ENCODE peak calls at places on chromosomes 3 and 15, in nine cellular contexts. Z is CD8-positive, alpha-beta memory T cell; B is pancreas; N is cardiac muscle cell; U is right atrium auricular region; D is HL-60; K is fibroblast of lung; T is CD8-positive, alpha-beta T cell; M is SJSA1. I is an unnamed sample.
A peak's percentile ranks its signal among the peaks of the same experiment; 100 is the strongest.

GRCh38 chr3:18758047-18758704 is 333.0 kb upstream of the SATB1 start:
- DNase-seq in Z (no peak), B (no peak), N (peak; percentile 57), U (no peak), D (no peak), K (peak; percentile 8), T (peak; percentile 23), M (no peak), I (peak; percentile 87)

GRCh38 chr15:67690936-67691335 is 134.4 kb upstream of the SKOR1 start:
- DNase-seq in Z (no peak), B (no peak), N (peak; percentile 71), U (no peak), D (no peak), K (peak; percentile 90), T (no peak), M (no peak), I (peak; percentile 75)

GRCh38 chr3:128547368-128547987 is 54.5 kb upstream of the GATA2 start:
- DNase-seq in Z (no peak), B (no peak), N (peak; percentile 68), U (peak; percentile 49), D (no peak), K (peak; percentile 84), T (no peak), M (peak; percentile 88), I (no peak)

GRCh38 chr3:138396752-138397410 is 37.5 kb upstream of the ESYT3 start:
- DNase-seq in Z (no peak), B (no peak), N (no peak), U (no peak), D (no peak), K (no peak), T (no peak), M (no peak), I (no peak)

GRCh38 chr3:127844326-127844942 is 22.1 kb upstream of the MGLL start:
- DNase-seq in Z (no peak), B (no peak), N (no peak), U (no peak), D (no peak), K (no peak), T (no peak), M (no peak), I (no peak)

GRCh38 chr15:97929456-97930229 is 30.9 kb upstream of the ARRDC4 start:
- DNase-seq in Z (no peak), B (no peak), N (no peak), U (no peak), D (no peak), K (no peak), T (no peak), M (no peak), I (no peak)

GRCh38 chr15:40291088-40291574 is 8.3 kb upstream of the ANKRD63 start:
- DNase-seq in Z (no peak), B (peak; percentile 84), N (peak; percentile 68), U (no peak), D (no peak), K (peak; percentile 61), T (no peak), M (no peak), I (no peak)

GRCh38 chr3:127544151-127544805 is 46.3 kb downstream of the TPRA1 start:
- DNase-seq in Z (peak; percentile 46), B (peak; percentile 84), N (peak; percentile 72), U (peak; percentile 81), D (peak; percentile 31), K (peak; percentile 51), T (peak; percentile 57), M (peak; percentile 68), I (peak; percentile 40)

GRCh38 chr15:70608156-70608555 is 155.2 kb downstream of the UACA start:
- DNase-seq in Z (no peak), B (no peak), N (peak; percentile 86), U (no peak), D (no peak), K (peak; percentile 82), T (no peak), M (no peak), I (no peak)

GRCh38 chr15:84588053-84588874 is 12.5 kb upstream of the ZSCAN2 start:
- DNase-seq in Z (peak; percentile 74), B (peak; percentile 96), N (peak; percentile 85), U (peak; percentile 75), D (peak; percentile 82), K (peak; percentile 66), T (peak; percentile 82), M (peak; percentile 87), I (peak; percentile 70)

GRCh38 chr3:171654809-171655208 is 155.5 kb downstream of the PLD1 start:
- DNase-seq in Z (no peak), B (no peak), N (peak; percentile 77), U (peak; percentile 75), D (no peak), K (peak; percentile 58), T (no peak), M (no peak), I (no peak)

GRCh38 chr15:56017920-56018319 is 24.5 kb upstream of the NEDD4 start:
- DNase-seq in Z (no peak), B (no peak), N (no peak), U (no peak), D (no peak), K (no peak), T (no peak), M (no peak), I (no peak)

GRCh38 chr3:57164217-57164605 is 942 bp downstream of the IL17RD start:
- DNase-seq in Z (no peak), B (peak; percentile 68), N (peak; percentile 49), U (peak; percentile 65), D (no peak), K (peak; percentile 47), T (no peak), M (no peak), I (no peak)

GRCh38 chr15:71114066-71114680 is 1.1 kb upstream of the THSD4 start:
- DNase-seq in Z (no peak), B (no peak), N (no peak), U (no peak), D (no peak), K (no peak), T (no peak), M (no peak), I (no peak)

GRCh38 chr3:4279706-4280105 is 23.5 kb upstream of the SETMAR start:
- DNase-seq in Z (no peak), B (no peak), N (no peak), U (no peak), D (no peak), K (no peak), T (no peak), M (no peak), I (no peak)

GRCh38 chr15:40050788-40051615 is 12.0 kb upstream of the SRP14 start:
- DNase-seq in Z (no peak), B (no peak), N (peak; percentile 43), U (peak; percentile 52), D (no peak), K (peak; percentile 25), T (no peak), M (peak; percentile 40), I (no peak)

GRCh38 chr15:65512189-65512588 is 5.3 kb downstream of the DPP8 start:
- DNase-seq in Z (no peak), B (no peak), N (peak; percentile 16), U (peak; percentile 26), D (no peak), K (no peak), T (no peak), M (no peak), I (no peak)
- H3K4me3 ChIP-seq in Z (no peak overlapping the region), B (no peak overlapping the region), N (no peak overlapping the region), U (peak overlapping the region; percentile 28), D (no peak overlapping the region), K (no peak overlapping the region), T (no peak overlapping the region), M (no peak overlapping the region), I (no peak overlapping the region)

DNA sequence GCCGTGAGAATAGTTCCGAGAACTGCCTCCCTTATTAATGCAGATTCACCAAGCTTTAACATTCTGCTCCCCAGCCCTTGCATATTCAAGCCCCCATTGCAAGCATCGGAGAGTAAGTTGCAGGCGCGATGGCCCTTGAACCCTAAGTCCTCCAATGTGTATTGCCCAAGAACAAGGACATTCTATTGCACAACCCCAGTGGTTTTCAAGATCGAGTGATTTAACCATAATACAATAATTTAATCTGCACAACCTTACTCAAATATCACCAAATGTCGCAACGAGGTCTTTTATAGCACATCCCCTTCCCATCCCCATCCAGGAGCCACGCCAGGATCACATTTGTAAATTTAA is 21.7 kb upstream of the PLXND1 start:
- DNase-seq in Z (no peak), B (no peak), N (peak; percentile 81), U (no peak), D (no peak), K (no peak), T (no peak), M (no peak), I (no peak)
- H3K4me3 ChIP-seq in Z (no peak overlapping the region), B (no peak overlapping the region), N (peak overlapping the region; percentile 37), U (peak overlapping the region; percentile 68), D (peak overlapping the region; percentile 60), K (peak overlapping the region; percentile 57), T (no peak overlapping the region), M (peak overlapping the region; percentile 41), I (no peak overlapping the region)

DNA sequence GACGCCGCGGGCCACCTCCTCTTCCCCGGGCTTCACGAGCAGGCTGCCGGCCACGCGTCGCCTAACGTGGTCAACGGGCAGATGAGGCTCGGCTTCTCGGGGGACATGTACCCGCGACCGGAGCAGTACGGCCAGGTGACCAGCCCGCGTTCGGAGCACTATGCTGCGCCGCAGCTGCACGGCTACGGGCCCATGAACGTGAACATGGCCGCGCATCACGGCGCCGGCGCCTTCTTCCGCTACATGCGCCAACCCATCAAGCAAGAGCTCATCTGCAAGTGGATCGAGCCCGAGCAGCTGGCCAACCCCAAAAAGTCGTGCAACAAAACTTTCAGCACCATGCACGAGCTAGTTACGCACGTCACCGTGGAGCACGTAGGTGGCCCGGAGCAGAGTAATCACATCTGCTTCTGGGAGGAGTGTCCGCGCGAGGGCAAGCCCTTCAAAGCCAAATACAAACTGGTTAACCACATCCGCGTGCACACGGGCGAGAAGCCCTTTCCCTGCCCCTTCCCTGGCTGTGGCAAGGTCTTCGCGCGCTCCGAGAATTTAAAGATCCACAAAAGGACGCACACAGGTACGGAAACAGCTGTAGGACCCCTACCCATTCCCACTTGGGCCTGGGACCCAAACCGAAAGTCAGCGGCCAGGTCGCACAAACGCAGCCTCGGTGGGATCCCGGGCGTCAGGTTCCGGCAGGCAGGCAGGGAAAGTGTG is 1.5 kb downstream of the ZIC1 start:
- DNase-seq in Z (no peak), B (peak; percentile 75), N (peak; percentile 28), U (no peak), D (no peak), K (peak; percentile 65), T (no peak), M (peak; percentile 77), I (peak; percentile 4)
- H3K4me3 ChIP-seq in Z (peak overlapping the region; percentile 26), B (no peak overlapping the region), N (peak overlapping the region; percentile 13), U (peak overlapping the region; percentile 31), D (no peak overlapping the region), K (peak overlapping the region; percentile 35), T (peak overlapping the region; percentile 21), M (peak overlapping the region; percentile 49), I (no peak overlapping the region)

DNA sequence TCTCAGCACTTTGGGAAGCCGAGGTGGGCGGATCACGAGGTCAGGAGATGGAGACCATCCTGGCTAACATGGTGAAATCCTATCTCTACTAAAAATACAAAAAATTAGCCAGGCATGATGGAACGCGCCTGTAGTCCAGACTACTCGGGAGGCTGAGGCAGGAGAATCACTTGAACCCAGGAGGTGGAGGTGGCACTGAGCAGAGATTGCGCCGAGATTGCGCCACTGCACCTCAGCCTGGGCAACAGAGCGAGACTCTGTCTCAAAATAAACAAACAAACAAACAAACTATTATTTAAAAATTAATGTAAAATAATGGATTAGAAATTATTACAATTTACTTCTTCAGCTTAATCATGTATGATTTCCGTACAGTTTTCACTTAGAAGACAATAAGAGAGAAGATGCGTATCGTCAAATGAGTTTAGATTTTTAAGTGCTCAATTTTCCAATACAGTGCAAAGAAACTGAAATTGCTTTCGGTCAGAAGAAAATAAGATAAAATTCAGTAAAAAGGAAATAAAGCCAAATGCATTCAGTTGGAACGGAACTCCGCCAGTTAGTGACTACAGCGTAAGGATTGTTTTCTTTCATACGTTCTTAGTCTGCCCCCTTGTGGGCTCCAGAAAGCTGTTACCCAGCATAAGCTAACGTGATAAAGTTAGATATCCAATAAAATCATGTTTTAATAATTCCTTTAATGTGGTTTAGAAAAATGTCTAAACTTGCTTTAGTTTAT is 24.8 kb downstream of the AADAC start:
- DNase-seq in Z (no peak), B (no peak), N (peak; percentile 93), U (no peak), D (peak; percentile 24), K (peak; percentile 80), T (no peak), M (peak; percentile 54), I (peak; percentile 54)
- H3K4me3 ChIP-seq in Z (no peak overlapping the region), B (no peak overlapping the region), N (no peak overlapping the region), U (peak overlapping the region; percentile 30), D (no peak overlapping the region), K (no peak overlapping the region), T (no peak overlapping the region), M (no peak overlapping the region), I (no peak overlapping the region)

I was measured in Jurkat, Clone E6-1.